ENCODE peak calls at places on chromosomes 3 and 15, in four cellular contexts. One of them, this sample, is unnamed.

GRCh38 chr15:39188930-39189329 is 391.9 kb upstream of the THBS1 start:
- DNase-seq in MCF 10A: peak; percentile 97
- DNase-seq in OCI-LY7: no peak
- DNase-seq in testis: no peak
- DNase-seq in this sample: no peak

GRCh38 chr3:175598740-175599139 is 739.6 kb downstream of the NAALADL2 start:
- DNase-seq in MCF 10A: no peak
- DNase-seq in OCI-LY7: no peak
- DNase-seq in testis: no peak
- DNase-seq in this sample: no peak

GRCh38 chr3:39127907-39128303 is 20.4 kb downstream of the TTC21A start:
- DNase-seq in MCF 10A: no peak
- DNase-seq in OCI-LY7: peak; percentile 41
- DNase-seq in testis: no peak
- DNase-seq in this sample: no peak

GRCh38 chr15:99476413-99477222 is 89.2 kb upstream of the MEF2A start:
- DNase-seq in MCF 10A: peak; percentile 97
- DNase-seq in OCI-LY7: peak; percentile 9
- DNase-seq in testis: no peak
- DNase-seq in this sample: peak; percentile 46

GRCh38 chr3:14757153-14757700 is 61.5 kb upstream of the FGD5 start:
- DNase-seq in MCF 10A: no peak
- DNase-seq in OCI-LY7: no peak
- DNase-seq in testis: no peak
- DNase-seq in this sample: no peak

GRCh38 chr3:107910713-107911259 is 180.0 kb downstream of the CD47 start:
- DNase-seq in MCF 10A: no peak
- DNase-seq in OCI-LY7: no peak
- DNase-seq in testis: no peak
- DNase-seq in this sample: no peak

GRCh38 chr3:127441764-127442163 is 148.8 kb downstream of the TPRA1 start:
- DNase-seq in MCF 10A: no peak
- DNase-seq in OCI-LY7: no peak
- DNase-seq in testis: no peak
- DNase-seq in this sample: no peak

GRCh38 chr15:70763120-70763949 is at the start of gene UACA:
- DNase-seq in MCF 10A: peak; percentile 98
- DNase-seq in OCI-LY7: no peak
- DNase-seq in testis: peak; percentile 98
- DNase-seq in this sample: peak; percentile 99

GRCh38 chr15:57462391-57462790 is 86.1 kb downstream of the CGNL1 start:
- DNase-seq in MCF 10A: no peak
- DNase-seq in OCI-LY7: no peak
- DNase-seq in testis: no peak
- DNase-seq in this sample: no peak

GRCh38 chr3:29057326-29057725 is 223.5 kb upstream of the RBMS3 start:
- DNase-seq in MCF 10A: peak; percentile 72
- DNase-seq in OCI-LY7: no peak
- DNase-seq in testis: no peak
- DNase-seq in this sample: no peak

GRCh38 chr3:149726716-149727407 is 25.4 kb downstream of the COMMD2 start:
- DNase-seq in MCF 10A: no peak
- DNase-seq in OCI-LY7: no peak
- DNase-seq in testis: no peak
- DNase-seq in this sample: no peak

GRCh38 chr3:183699238-183699947 is 1.8 kb downstream of the YEATS2 start:
- DNase-seq in MCF 10A: peak; percentile 22
- DNase-seq in OCI-LY7: peak; percentile 42
- DNase-seq in testis: no peak
- DNase-seq in this sample: peak; percentile 22

GRCh38 chr15:101805605-101806345 is 2.5 kb downstream of the OR4F6 start:
- DNase-seq in MCF 10A: no peak
- DNase-seq in OCI-LY7: no peak
- DNase-seq in testis: no peak
- DNase-seq in this sample: no peak

GRCh38 chr3:122782804-122783203 is 10.8 kb downstream of the HSPBAP1 start:
- DNase-seq in MCF 10A: no peak
- DNase-seq in OCI-LY7: no peak
- DNase-seq in testis: no peak
- DNase-seq in this sample: no peak

GRCh38 chr3:100970537-100970936 is 22.7 kb downstream of the ABI3BP start:
- DNase-seq in MCF 10A: no peak
- DNase-seq in OCI-LY7: no peak
- DNase-seq in testis: no peak
- DNase-seq in this sample: no peak

GRCh38 chr15:101250931-101251829 is 668 bp downstream of the CHSY1 start:
- DNase-seq in MCF 10A: peak; percentile 52
- DNase-seq in OCI-LY7: no peak
- DNase-seq in testis: no peak
- DNase-seq in this sample: peak; percentile 58

GRCh38 chr3:197422506-197422905 is 124.1 kb upstream of the DLG1 start:
- DNase-seq in MCF 10A: no peak
- DNase-seq in OCI-LY7: no peak
- DNase-seq in testis: no peak
- DNase-seq in this sample: no peak

GRCh38 chr3:137259089-137259488 is 301.3 kb downstream of the IL20RB start:
- DNase-seq in MCF 10A: no peak
- DNase-seq in OCI-LY7: no peak
- DNase-seq in testis: no peak
- DNase-seq in this sample: no peak

GRCh38 chr15:29939404-29939803 is 117.1 kb upstream of the TJP1 start:
- DNase-seq in MCF 10A: peak; percentile 89
- DNase-seq in OCI-LY7: no peak
- DNase-seq in testis: no peak
- DNase-seq in this sample: no peak

GRCh38 chr3:136670166-136670565 is 82.0 kb downstream of the STAG1 start:
- DNase-seq in MCF 10A: no peak
- DNase-seq in OCI-LY7: no peak
- DNase-seq in testis: no peak
- DNase-seq in this sample: no peak

GRCh38 chr3:13070622-13071021 is 2.6 kb downstream of the IQSEC1 start:
- DNase-seq in MCF 10A: no peak
- DNase-seq in OCI-LY7: no peak
- DNase-seq in testis: no peak
- DNase-seq in this sample: no peak

GRCh38 chr3:149393355-149394165 is 16.1 kb upstream of the TM4SF1 start:
- DNase-seq in MCF 10A: peak; percentile 84
- DNase-seq in OCI-LY7: peak; percentile 36
- DNase-seq in testis: peak; percentile 86
- DNase-seq in this sample: peak; percentile 93

GRCh38 chr3:141419946-141420345 is 51.6 kb downstream of the ZBTB38 start:
- DNase-seq in MCF 10A: no peak
- DNase-seq in OCI-LY7: no peak
- DNase-seq in testis: no peak
- DNase-seq in this sample: no peak

GRCh38 chr3:140585828-140586227 is 92.0 kb upstream of the TRIM42 start:
- DNase-seq in MCF 10A: no peak
- DNase-seq in OCI-LY7: no peak
- DNase-seq in testis: no peak
- DNase-seq in this sample: no peak

GRCh38 chr15:25875551-25875950 is 12.4 kb upstream of the ATP10A start:
- DNase-seq in MCF 10A: no peak
- DNase-seq in OCI-LY7: no peak
- DNase-seq in testis: no peak
- DNase-seq in this sample: no peak

GRCh38 chr3:31523543-31523942 is 9.2 kb upstream of the STT3B start:
- DNase-seq in MCF 10A: no peak
- DNase-seq in OCI-LY7: no peak
- DNase-seq in testis: no peak
- DNase-seq in this sample: no peak

GRCh38 chr15:100346866-100347512 is 5.2 kb upstream of the ADAMTS17 start:
- DNase-seq in MCF 10A: no peak
- DNase-seq in OCI-LY7: no peak
- DNase-seq in testis: peak; percentile 38
- DNase-seq in this sample: no peak

GRCh38 chr3:31277582-31277981 is 255.1 kb upstream of the STT3B start:
- DNase-seq in MCF 10A: no peak
- DNase-seq in OCI-LY7: no peak
- DNase-seq in testis: no peak
- DNase-seq in this sample: no peak

GRCh38 chr3:18389108-18389733 is 35.9 kb downstream of the SATB1 start:
- DNase-seq in MCF 10A: peak; percentile 44
- DNase-seq in OCI-LY7: peak; percentile 62
- DNase-seq in testis: no peak
- DNase-seq in this sample: peak; percentile 38

GRCh38 chr3:28786446-28786845 is 437.8 kb upstream of the AZI2 start:
- DNase-seq in MCF 10A: no peak
- DNase-seq in OCI-LY7: no peak
- DNase-seq in testis: no peak
- DNase-seq in this sample: no peak

GRCh38 chr3:47612178-47612577 is 33.5 kb upstream of the CSPG5 start:
- DNase-seq in MCF 10A: no peak
- DNase-seq in OCI-LY7: no peak
- DNase-seq in testis: peak; percentile 19
- DNase-seq in this sample: no peak

GRCh38 chr3:110955301-110955880 is 116.2 kb upstream of the NECTIN3 start:
- DNase-seq in MCF 10A: peak; percentile 38
- DNase-seq in OCI-LY7: no peak
- DNase-seq in testis: no peak
- DNase-seq in this sample: no peak

GRCh38 chr3:40191850-40192448 is 117.6 kb upstream of the EIF1B start:
- DNase-seq in MCF 10A: peak; percentile 65
- DNase-seq in OCI-LY7: peak; percentile 54
- DNase-seq in testis: peak; percentile 79
- DNase-seq in this sample: peak; percentile 75

GRCh38 chr3:144586382-144586781 is 614.8 kb downstream of the DIPK2A start:
- DNase-seq in MCF 10A: no peak
- DNase-seq in OCI-LY7: no peak
- DNase-seq in testis: no peak
- DNase-seq in this sample: no peak

GRCh38 chr3:36893137-36893557 is 51.7 kb downstream of the TRANK1 start:
- DNase-seq in MCF 10A: peak; percentile 14
- DNase-seq in OCI-LY7: peak; percentile 79
- DNase-seq in testis: no peak
- DNase-seq in this sample: no peak

GRCh38 chr3:162354343-162354742 is 857.7 kb downstream of the OTOL1 start:
- DNase-seq in MCF 10A: no peak
- DNase-seq in OCI-LY7: no peak
- DNase-seq in testis: no peak
- DNase-seq in this sample: no peak

GRCh38 chr15:54082836-54083492 is 104.7 kb downstream of the UNC13C start:
- DNase-seq in MCF 10A: peak; percentile 25
- DNase-seq in OCI-LY7: peak; percentile 32
- DNase-seq in testis: peak; percentile 22
- DNase-seq in this sample: peak; percentile 20

GRCh38 chr3:73516656-73517055 is 108.1 kb downstream of the PDZRN3 start:
- DNase-seq in MCF 10A: no peak
- DNase-seq in OCI-LY7: no peak
- DNase-seq in testis: peak; percentile 59
- DNase-seq in this sample: no peak

GRCh38 chr3:121018917-121019321 is 110.9 kb downstream of the STXBP5L start:
- DNase-seq in MCF 10A: no peak
- DNase-seq in OCI-LY7: no peak
- DNase-seq in testis: no peak
- DNase-seq in this sample: no peak

GRCh38 chr15:72128360-72128759 is 10.2 kb downstream of the SENP8 start:
- DNase-seq in MCF 10A: no peak
- DNase-seq in OCI-LY7: no peak
- DNase-seq in testis: no peak
- DNase-seq in this sample: no peak
- TF ChIP-seq CTCF in MCF 10A: no peak
- TF ChIP-seq CTCF in OCI-LY7: no peak
- TF ChIP-seq CTCF in testis: no peak
- TF ChIP-seq CTCF in this sample: no peak

GRCh38 chr3:98799479-98799878 is 36.3 kb downstream of the ST3GAL6 start:
- DNase-seq in MCF 10A: no peak
- DNase-seq in OCI-LY7: no peak
- DNase-seq in testis: no peak
- DNase-seq in this sample: no peak

GRCh38 chr3:98800401-98800800 is 37.3 kb downstream of the ST3GAL6 start:
- DNase-seq in MCF 10A: no peak
- DNase-seq in OCI-LY7: no peak
- DNase-seq in testis: no peak
- DNase-seq in this sample: no peak

GRCh38 chr3:98797905-98798304 is 34.8 kb downstream of the ST3GAL6 start:
- DNase-seq in MCF 10A: no peak
- DNase-seq in OCI-LY7: no peak
- DNase-seq in testis: no peak
- DNase-seq in this sample: no peak

GRCh38 chr3:98798820-98799219 is 35.7 kb downstream of the ST3GAL6 start:
- DNase-seq in MCF 10A: no peak
- DNase-seq in OCI-LY7: no peak
- DNase-seq in testis: no peak
- DNase-seq in this sample: no peak

GRCh38 chr3:98801042-98801747 is 38.1 kb downstream of the ST3GAL6 start:
- DNase-seq in MCF 10A: no peak
- DNase-seq in OCI-LY7: no peak
- DNase-seq in testis: no peak
- DNase-seq in this sample: no peak
- TF ChIP-seq CTCF in MCF 10A: peak; percentile 12
- TF ChIP-seq CTCF in OCI-LY7: peak; percentile 39
- TF ChIP-seq CTCF in testis: no peak
- TF ChIP-seq CTCF in this sample: no peak

GRCh38 chr3:157347577-157348303 is 88.9 kb upstream of the PTX3 start:
- DNase-seq in MCF 10A: peak; percentile 46
- DNase-seq in OCI-LY7: no peak
- DNase-seq in testis: peak; percentile 46
- DNase-seq in this sample: no peak
- TF ChIP-seq CTCF in MCF 10A: peak; percentile 32
- TF ChIP-seq CTCF in OCI-LY7: peak; percentile 61
- TF ChIP-seq CTCF in testis: no peak
- TF ChIP-seq CTCF in this sample: peak; percentile 82

DNA sequence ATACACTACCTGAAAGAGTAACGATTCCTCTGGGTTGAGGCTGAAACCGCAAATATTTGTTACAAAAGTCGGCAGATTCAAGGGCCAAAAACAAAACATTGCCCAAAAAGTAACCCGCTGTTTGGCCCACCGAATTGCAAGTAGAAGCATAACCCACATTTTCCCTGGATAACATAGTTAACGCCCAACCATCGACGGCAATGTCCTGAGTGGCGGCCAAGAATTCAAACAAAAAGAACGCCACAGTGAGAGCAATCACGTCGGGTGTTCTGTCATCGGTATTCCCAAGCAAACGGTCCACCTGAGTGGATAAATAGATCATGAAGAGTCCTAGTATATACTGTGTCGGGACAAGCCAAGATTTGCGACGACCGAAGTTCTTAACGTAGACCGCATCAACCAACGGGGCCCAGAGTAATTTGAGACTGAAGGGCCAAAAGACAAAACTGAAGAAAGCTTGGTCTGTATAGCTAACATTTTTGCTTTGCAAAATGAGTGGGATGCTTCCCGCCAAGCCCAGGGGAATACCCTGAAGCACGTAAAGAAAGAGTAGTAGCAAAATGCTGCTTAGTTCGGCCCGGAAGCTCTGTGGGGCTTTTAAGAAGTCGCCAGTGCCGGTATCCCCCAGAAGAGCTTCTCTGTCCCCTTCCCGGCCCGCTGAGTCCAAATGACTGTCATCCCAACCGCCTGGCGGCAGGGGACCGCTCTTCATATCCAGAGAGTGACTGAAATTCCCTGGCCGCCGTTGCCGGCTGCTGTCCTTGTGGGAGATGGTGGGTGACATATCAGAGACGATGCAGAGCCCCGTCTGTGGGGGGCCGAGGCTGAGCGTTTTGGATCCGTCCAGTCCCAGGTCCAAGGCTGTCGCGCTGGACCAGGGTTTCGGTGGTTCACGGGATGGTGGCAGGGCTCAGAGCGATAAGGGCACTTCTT is 747 bp downstream of the SLC33A1 start:
- DNase-seq in MCF 10A: peak; percentile 22
- DNase-seq in OCI-LY7: peak; percentile 43
- DNase-seq in testis: peak; percentile 22
- DNase-seq in this sample: peak; percentile 45
- TF ChIP-seq CTCF in MCF 10A: no peak
- TF ChIP-seq CTCF in OCI-LY7: no peak
- TF ChIP-seq CTCF in testis: no peak
- TF ChIP-seq CTCF in this sample: no peak

This sample was measured in Calu3.